ENCODE peak calls at places on chromosomes 16 and 17, in nine cellular contexts. C, Z, K, U, G, A, B, Y and R are unnamed samples.

GRCh38 chr17:77036136-77036840 is 104.5 kb upstream of the SEC14L1 start:
- DNase-seq in C (no peak), Z (no peak), K (no peak), U (no peak), G (no peak), A (no peak), B (no peak), Y (no peak), R (no peak)

GRCh38 chr16:67441907-67442306 is 11.0 kb downstream of the HSD11B2 start:
- DNase-seq in C (no peak), Z (no peak), K (no peak), U (no peak), G (no peak), A (no peak), B (no peak), Y (no peak), R (no peak)

GRCh38 chr17:19399750-19400450 is 11.1 kb upstream of the RNF112 start:
- DNase-seq in C (no peak), Z (no peak), K (no peak), U (no peak), G (peak), A (no peak), B (no peak), Y (no peak), R (no peak)

GRCh38 chr17:57257911-57258885 is 1.9 kb downstream of the MSI2 start:
- DNase-seq in C (no peak), Z (peak), K (no peak), U (no peak), G (no peak), A (no peak), B (no peak), Y (no peak), R (no peak)

GRCh38 chr16:87740909-87741424 is 24.8 kb downstream of the KLHDC4 start:
- DNase-seq in C (no peak), Z (no peak), K (peak), U (no peak), G (no peak), A (no peak), B (no peak), Y (no peak), R (no peak)

GRCh38 chr17:19744922-19745757 is 3.0 kb downstream of the ALDH3A1 start:
- DNase-seq in C (peak), Z (peak), K (peak), U (peak), G (peak), A (no peak), B (no peak), Y (peak), R (peak)

GRCh38 chr17:11240841-11241610 is at the start of gene SHISA6:
- DNase-seq in C (no peak), Z (no peak), K (no peak), U (no peak), G (peak), A (no peak), B (no peak), Y (no peak), R (no peak)

GRCh38 chr16:82761236-82761635 is 134.5 kb downstream of the CDH13 start:
- DNase-seq in C (no peak), Z (no peak), K (peak), U (no peak), G (peak), A (no peak), B (peak), Y (peak), R (no peak)

GRCh38 chr16:79110953-79111352 is 489.6 kb downstream of the MAF start:
- DNase-seq in C (no peak), Z (no peak), K (no peak), U (no peak), G (no peak), A (no peak), B (no peak), Y (no peak), R (no peak)

GRCh38 chr16:58109330-58109729 is 19.9 kb downstream of the CFAP20 start:
- DNase-seq in C (no peak), Z (no peak), K (no peak), U (no peak), G (no peak), A (no peak), B (no peak), Y (no peak), R (no peak)

GRCh38 chr16:7405166-7405565 is 72.5 kb downstream of the RBFOX1 start:
- DNase-seq in C (no peak), Z (no peak), K (peak), U (no peak), G (no peak), A (no peak), B (no peak), Y (no peak), R (no peak)

GRCh38 chr16:65142276-65142675 is 20.4 kb upstream of the CDH11 start:
- DNase-seq in C (no peak), Z (no peak), K (no peak), U (no peak), G (no peak), A (no peak), B (no peak), Y (no peak), R (no peak)

GRCh38 chr17:11880714-11881113 is 116.6 kb downstream of the ZNF18 start:
- DNase-seq in C (no peak), Z (no peak), K (no peak), U (no peak), G (no peak), A (no peak), B (no peak), Y (no peak), R (no peak)

GRCh38 chr17:39650121-39650579 is 13.2 kb downstream of the STARD3 start:
- DNase-seq in C (no peak), Z (no peak), K (no peak), U (no peak), G (no peak), A (no peak), B (no peak), Y (no peak), R (no peak)

GRCh38 chr16:12323007-12323699 is 346.6 kb downstream of the SNX29 start:
- DNase-seq in C (no peak), Z (peak), K (no peak), U (peak), G (no peak), A (no peak), B (no peak), Y (no peak), R (no peak)

GRCh38 chr16:87812200-87812656 is 46.4 kb upstream of the KLHDC4 start:
- DNase-seq in C (no peak), Z (no peak), K (no peak), U (no peak), G (no peak), A (no peak), B (no peak), Y (no peak), R (no peak)

GRCh38 chr17:11430766-11431165 is 167.5 kb upstream of the DNAH9 start:
- DNase-seq in C (no peak), Z (no peak), K (no peak), U (no peak), G (no peak), A (no peak), B (no peak), Y (no peak), R (no peak)

GRCh38 chr17:57527437-57528083 is 217.5 kb downstream of the CCDC182 start:
- DNase-seq in C (no peak), Z (no peak), K (no peak), U (no peak), G (no peak), A (no peak), B (no peak), Y (no peak), R (no peak)

GRCh38 chr17:75889454-75889853 is 7.3 kb downstream of the TRIM65 start:
- DNase-seq in C (no peak), Z (no peak), K (no peak), U (no peak), G (no peak), A (no peak), B (no peak), Y (no peak), R (no peak)

GRCh38 chr16:70662991-70663523 is 16.7 kb downstream of the IL34 start:
- DNase-seq in C (no peak), Z (no peak), K (no peak), U (no peak), G (no peak), A (no peak), B (no peak), Y (no peak), R (no peak)

GRCh38 chr17:17843096-17843495 is 6.3 kb upstream of the SREBF1 start:
- DNase-seq in C (no peak), Z (no peak), K (no peak), U (no peak), G (no peak), A (no peak), B (no peak), Y (no peak), R (no peak)

GRCh38 chr16:396605-397004 is 394 bp upstream of the NME4 start:
- DNase-seq in C (no peak), Z (no peak), K (no peak), U (no peak), G (no peak), A (no peak), B (no peak), Y (peak), R (no peak)

GRCh38 chr16:71637398-71637797 is 11.4 kb downstream of the MARVELD3 start:
- DNase-seq in C (no peak), Z (no peak), K (no peak), U (no peak), G (no peak), A (no peak), B (peak), Y (no peak), R (no peak)